ENCODE peak calls at places on chromosomes 13 and 19, in five cellular contexts. X, N, K, V and C are unnamed samples.

GRCh38 chr19:55461974-55462628 is 659 bp upstream of the ISOC2 start:
- DNase-seq in X (peak; percentile 50), N (peak; percentile 45), K (no peak), V (no peak), C (no peak)

GRCh38 chr19:49801966-49802661 is 11.0 kb downstream of the FUZ start:
- DNase-seq in X (peak; percentile 88), N (peak; percentile 38), K (peak; percentile 82), V (peak; percentile 91), C (no peak)

GRCh38 chr13:50130686-50131051 is 115.4 kb downstream of the KCNRG start:
- DNase-seq in X (peak; percentile 58), N (peak; percentile 50), K (peak; percentile 45), V (no peak), C (no peak)

GRCh38 chr19:2353159-2353894 is 6.7 kb upstream of the TMPRSS9 start:
- DNase-seq in X (no peak), N (no peak), K (peak; percentile 13), V (no peak), C (no peak)

GRCh38 chr19:3249408-3249807 is 24.9 kb downstream of the CELF5 start:
- DNase-seq in X (no peak), N (no peak), K (peak; percentile 31), V (no peak), C (no peak)

GRCh38 chr13:106372199-106373160 is 163.0 kb downstream of the EFNB2 start:
- DNase-seq in X (no peak), N (peak; percentile 69), K (no peak), V (no peak), C (no peak)

GRCh38 chr13:36530861-36531590 is 98.7 kb downstream of the CCNA1 start:
- DNase-seq in X (no peak), N (no peak), K (no peak), V (no peak), C (no peak)

GRCh38 chr19:16457195-16457953 is 14.4 kb downstream of the EPS15L1 start:
- DNase-seq in X (peak; percentile 61), N (peak; percentile 67), K (peak; percentile 77), V (peak; percentile 66), C (no peak)

GRCh38 chr19:40605201-40605971 is 4.2 kb downstream of the LTBP4 start:
- DNase-seq in X (peak; percentile 60), N (peak; percentile 70), K (peak; percentile 60), V (peak; percentile 76), C (peak; percentile 79)

GRCh38 chr13:45769072-45769471 is 67.0 kb downstream of the CBY2 start:
- DNase-seq in X (no peak), N (no peak), K (no peak), V (no peak), C (no peak)

GRCh38 chr13:78753457-78753856 is 94.5 kb upstream of the OBI1 start:
- DNase-seq in X (no peak), N (no peak), K (no peak), V (no peak), C (no peak)

GRCh38 chr13:32829676-32830091 is 186.5 kb upstream of the KL start:
- DNase-seq in X (peak; percentile 45), N (peak; percentile 88), K (no peak), V (no peak), C (no peak)

GRCh38 chr13:50203256-50204083 is 188.2 kb downstream of the KCNRG start:
- DNase-seq in X (no peak), N (no peak), K (no peak), V (no peak), C (no peak)

GRCh38 chr13:99600318-99600717 is 99.0 kb downstream of the TM9SF2 start:
- DNase-seq in X (no peak), N (no peak), K (no peak), V (no peak), C (peak; percentile 20)

GRCh38 chr19:55406869-55407624 is 541 bp downstream of the UBE2S start:
- DNase-seq in X (peak; percentile 68), N (no peak), K (peak; percentile 41), V (no peak), C (no peak)

GRCh38 chr19:54631489-54631888 is 1.2 kb downstream of the LILRB1 start:
- DNase-seq in X (no peak), N (no peak), K (no peak), V (no peak), C (no peak)

GRCh38 chr13:77563110-77563509 is 27.6 kb downstream of the SCEL start:
- DNase-seq in X (peak; percentile 13), N (no peak), K (no peak), V (no peak), C (no peak)

GRCh38 chr13:23357349-23357748 is 76.2 kb downstream of the SACS start:
- DNase-seq in X (no peak), N (no peak), K (no peak), V (no peak), C (no peak)

GRCh38 chr19:51572415-51572814 is 1.3 kb downstream of the ZNF175 start:
- DNase-seq in X (no peak), N (peak; percentile 35), K (no peak), V (no peak), C (no peak)

GRCh38 chr19:7618771-7619510 is 10.4 kb downstream of the XAB2 start:
- DNase-seq in X (no peak), N (no peak), K (peak; percentile 43), V (no peak), C (no peak)

GRCh38 chr19:40907968-40908735 is 26.1 kb upstream of the CYP2A7 start:
- DNase-seq in X (no peak), N (no peak), K (peak; percentile 25), V (no peak), C (peak; percentile 58)

GRCh38 chr13:26202365-26202972 is 19.6 kb downstream of the RNF6 start:
- DNase-seq in X (peak; percentile 18), N (peak; percentile 31), K (no peak), V (no peak), C (no peak)

GRCh38 chr19:10418281-10419199 is 1.8 kb upstream of the PDE4A start:
- DNase-seq in X (peak; percentile 24), N (no peak), K (no peak), V (no peak), C (no peak)

GRCh38 chr13:111219306-111219705 is 101.1 kb upstream of the TEX29 start:
- DNase-seq in X (peak; percentile 82), N (peak; percentile 27), K (no peak), V (no peak), C (no peak)

GRCh38 chr19:9952276-9952675 is 16.0 kb upstream of the OLFM2 start:
- DNase-seq in X (no peak), N (no peak), K (no peak), V (no peak), C (no peak)